ENCODE peak calls at places on chromosomes 7 and 10, in five cellular contexts. E, D, C, S and A are unnamed samples.

GRCh38 chr10:60222060-60222459 is 167.6 kb downstream of the ANK3 start:
- DNase-seq in E (no peak), D (no peak), C (no peak), S (no peak), A (no peak)

GRCh38 chr10:61471491-61471890 is 18.3 kb upstream of the TMEM26 start:
- DNase-seq in E (no peak), D (no peak), S (no peak), C (no peak), A (no peak)

GRCh38 chr10:108902491-108903250 is 1020.6 kb downstream of the XPNPEP1 start:
- DNase-seq in S (no peak), E (no peak), D (no peak), C (no peak), A (no peak)

GRCh38 chr10:85624511-85624910 is 742.1 kb downstream of the GRID1 start:
- DNase-seq in C (no peak), D (no peak), E (no peak), S (no peak), A (no peak)

GRCh38 chr10:78434886-78435285 is 401.2 kb downstream of the RPS24 start:
- DNase-seq in E (no peak), S (no peak), D (no peak), C (peak), A (no peak)

GRCh38 chr10:113985342-113985844 is 58.3 kb upstream of the ADRB1 start:
- DNase-seq in S (no peak), D (no peak), E (no peak), C (no peak), A (no peak)

GRCh38 chr10:104330168-104331117 is 7.8 kb downstream of the ITPRIP start:
- DNase-seq in E (no peak), S (peak), D (peak), C (peak), A (peak)

GRCh38 chr7:131557521-131558385 is 1.3 kb upstream of the PODXL start:
- DNase-seq in C (peak), S (peak), D (no peak), E (peak), A (no peak)

GRCh38 chr10:79292789-79293746 is 54.2 kb upstream of the PPIF start:
- DNase-seq in S (no peak), E (peak), C (no peak), D (no peak), A (no peak)

GRCh38 chr10:61866700-61867368 is 34.7 kb upstream of the ARID5B start:
- DNase-seq in D (no peak), C (no peak), S (no peak), E (no peak), A (no peak)

GRCh38 chr10:71440506-71441035 is 43.9 kb downstream of the CDH23 start:
- DNase-seq in S (no peak), E (no peak), C (no peak), D (no peak), A (no peak)

GRCh38 chr7:15306286-15306685 is 255.5 kb downstream of the AGMO start:
- DNase-seq in C (no peak), D (no peak), S (no peak), E (no peak), A (no peak)

GRCh38 chr10:7953447-7953846 is 101.0 kb upstream of the GATA3 start:
- DNase-seq in E (no peak), D (no peak), S (no peak), C (no peak), A (no peak)

GRCh38 chr10:114956466-114956865 is 18.5 kb downstream of the TRUB1 start:
- DNase-seq in D (no peak), E (no peak), S (no peak), C (no peak), A (no peak)

GRCh38 chr7:1567082-1567771 is 2.6 kb downstream of the PSMG3 start:
- DNase-seq in C (no peak), E (peak), S (peak), D (peak), A (peak)

GRCh38 chr10:7122561-7122960 is 288.3 kb downstream of the SFMBT2 start:
- DNase-seq in D (no peak), S (no peak), E (no peak), C (no peak), A (no peak)

GRCh38 chr10:26318672-26319071 is 102.1 kb downstream of the GAD2 start:
- DNase-seq in D (no peak), C (no peak), E (peak), S (no peak), A (no peak)

GRCh38 chr10:107671968-107672367 is 507.5 kb upstream of the SORCS1 start:
- DNase-seq in C (no peak), D (no peak), E (no peak), S (no peak), A (no peak)

GRCh38 chr10:72335394-72336258 is 19.1 kb downstream of the DNAJB12 start:
- DNase-seq in D (no peak), S (peak), C (peak), E (peak), A (peak)

GRCh38 chr7:409344-410281 is 110.0 kb downstream of the PDGFA start:
- DNase-seq in D (no peak), E (no peak), C (no peak), S (no peak), A (no peak)

GRCh38 chr10:127453706-127454105 is 95.4 kb upstream of the NPS start:
- DNase-seq in E (no peak), S (no peak), C (no peak), D (no peak), A (no peak)

GRCh38 chr7:26046878-26047277 is 105.1 kb upstream of the NFE2L3 start:
- DNase-seq in C (no peak), E (no peak), S (no peak), D (no peak), A (no peak)

GRCh38 chr10:49650724-49651034 is 28.8 kb upstream of the C10orf53 start:
- DNase-seq in S (no peak), D (no peak), E (no peak), C (no peak), A (no peak)

GRCh38 chr7:603152-603941 is 83.7 kb upstream of the PDGFA start:
- DNase-seq in C (no peak), S (no peak), E (no peak), D (no peak), A (no peak)

GRCh38 chr7:51636503-51636902 is 319.9 kb upstream of the COBL start:
- DNase-seq in D (no peak), C (no peak), E (no peak), S (no peak), A (no peak)

GRCh38 chr10:78287618-78288017 is 254.0 kb downstream of the RPS24 start:
- DNase-seq in S (no peak), E (no peak), C (no peak), D (no peak), A (no peak)

GRCh38 chr7:100817097-100817496 is 10.2 kb downstream of the EPHB4 start:
- DNase-seq in C (no peak), S (no peak), E (no peak), D (no peak), A (no peak)

GRCh38 chr10:103852856-103853255 is 2.5 kb downstream of the SH3PXD2A start:
- DNase-seq in D (no peak), S (no peak), E (no peak), C (no peak), A (peak)

GRCh38 chr10:90871279-90871760 is 454 bp upstream of the RPP30 start:
- DNase-seq in D (peak), C (peak), E (no peak), S (peak), A (no peak)

GRCh38 chr10:44009891-44010290 is 361.2 kb upstream of the ZNF32 start:
- DNase-seq in D (no peak), C (no peak), S (no peak), E (no peak), A (no peak)

GRCh38 chr7:3229904-3230470 is 71.1 kb upstream of the SDK1 start:
- DNase-seq in E (no peak), S (no peak), C (no peak), D (no peak), A (no peak)

GRCh38 chr7:28183627-28184026 is 3.0 kb upstream of the JAZF1 start:
- DNase-seq in S (no peak), E (no peak), C (no peak), D (no peak), A (no peak)

GRCh38 chr7:135247746-135248471 is 14.3 kb downstream of the STRA8 start:
- DNase-seq in E (no peak), C (no peak), S (no peak), D (no peak), A (no peak)

GRCh38 chr7:24827027-24827426 is 69.8 kb upstream of the GSDME start:
- DNase-seq in D (no peak), E (no peak), S (no peak), C (no peak), A (no peak)
- H3K27ac ChIP-seq in D (peak), E (peak), S (no peak), C (no peak), A (peak)

GRCh38 chr10:117552156-117552620 is 9.6 kb downstream of the EMX2 start:
- DNase-seq in E (no peak), D (no peak), C (no peak), S (no peak), A (no peak)

GRCh38 chr10:117552759-117553158 is 10.2 kb downstream of the EMX2 start:
- DNase-seq in E (no peak), S (no peak), D (no peak), C (no peak), A (no peak)

GRCh38 chr10:117550599-117551321 is 8.2 kb downstream of the EMX2 start:
- DNase-seq in D (no peak), S (no peak), E (no peak), C (no peak), A (no peak)

GRCh38 chr10:117550042-117550441 is 7.5 kb downstream of the EMX2 start:
- DNase-seq in C (no peak), D (no peak), E (no peak), S (no peak), A (no peak)

DNA sequence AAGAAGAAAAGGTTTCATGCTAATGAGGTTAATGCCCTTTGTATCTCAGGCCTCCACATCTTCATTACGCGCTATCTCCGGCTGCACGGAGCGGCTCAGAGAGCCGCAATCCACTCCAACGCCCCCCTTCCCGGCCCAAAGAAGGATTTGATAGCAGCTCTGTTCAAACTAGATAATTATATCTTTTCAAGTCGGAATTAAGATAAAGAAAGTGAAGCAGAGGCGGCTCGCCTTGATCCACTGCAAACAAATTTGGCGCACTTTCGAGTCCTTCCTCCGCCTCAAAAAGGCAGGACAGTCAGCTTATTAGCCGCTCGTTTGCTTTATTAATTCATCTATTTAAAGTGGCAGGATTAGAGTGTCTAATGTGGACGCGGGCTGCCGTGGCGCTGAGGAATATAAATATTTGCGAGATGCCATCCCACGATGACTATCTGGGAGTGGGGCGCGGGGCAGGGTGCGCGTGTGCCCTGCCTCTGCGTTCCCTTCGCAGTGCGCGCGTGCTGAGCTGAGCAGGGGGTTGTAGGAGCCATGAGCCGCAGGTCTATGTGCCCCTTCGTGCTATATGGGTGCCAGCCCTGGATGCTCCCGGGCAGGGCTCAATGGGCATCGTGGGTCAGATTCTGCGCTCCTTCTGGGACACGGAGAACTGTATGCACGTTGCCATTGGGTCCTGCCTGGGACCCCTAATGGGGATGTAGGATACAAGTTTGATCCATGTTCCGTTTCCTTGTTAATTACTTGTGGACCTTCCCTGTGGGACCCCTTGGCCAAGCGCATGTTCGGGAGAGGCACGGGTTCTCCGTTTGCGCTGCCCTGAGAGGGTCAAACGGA is 9.0 kb downstream of the EMX2 start:
- DNase-seq in S (no peak), D (no peak), C (no peak), E (no peak), A (no peak)
- TF ChIP-seq EP300 in S (no peak), D (no peak), C (no peak), E (no peak), A (no peak)

DNA sequence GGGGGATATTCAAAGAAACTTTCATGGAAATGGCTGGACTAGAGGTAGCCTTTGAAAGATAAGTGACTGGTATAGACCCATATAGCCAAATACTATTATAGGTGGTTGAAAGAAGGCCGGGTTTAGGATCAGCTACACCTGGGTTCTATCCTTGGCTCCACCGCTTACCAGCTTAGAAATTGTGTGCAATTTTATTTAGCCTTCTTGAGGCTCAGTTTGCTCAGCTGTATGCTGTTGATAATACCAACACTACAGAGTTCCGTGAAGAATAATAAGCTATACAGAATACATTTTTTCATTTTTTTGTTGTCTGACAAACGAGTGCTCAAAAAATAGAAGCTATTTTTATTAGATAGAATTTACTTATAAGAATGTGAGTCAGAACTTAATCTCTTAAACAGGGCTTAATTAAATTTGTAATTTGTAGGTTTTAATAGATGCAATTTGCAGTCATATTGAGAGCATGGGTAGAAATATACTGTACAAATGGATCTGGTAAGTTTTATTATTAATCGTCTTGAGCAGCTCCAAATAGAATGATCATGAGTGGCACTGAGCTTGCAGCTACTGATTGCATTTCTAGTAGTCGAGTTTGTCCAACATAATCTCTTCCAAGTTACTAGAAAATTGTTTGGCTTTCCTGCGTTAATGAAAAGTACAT is 164.3 kb upstream of the PHYHIPL start:
- DNase-seq in D (no peak), C (no peak), S (no peak), E (no peak), A (no peak)
- H3K27ac ChIP-seq in D (no peak), C (no peak), S (no peak), E (no peak), A (no peak)

GRCh38 chr10:11687779-11688447 is 54.3 kb upstream of the ECHDC3 start:
- DNase-seq in D (no peak), C (no peak), E (peak), S (peak), A (no peak)

GRCh38 chr10:11683529-11684320 is 58.5 kb upstream of the ECHDC3 start:
- DNase-seq in E (no peak), C (no peak), D (no peak), S (peak), A (no peak)

GRCh38 chr10:11687357-11687771 is 54.8 kb upstream of the ECHDC3 start:
- DNase-seq in C (no peak), D (no peak), S (no peak), E (no peak), A (no peak)

GRCh38 chr10:11684717-11685645 is 57.2 kb upstream of the ECHDC3 start:
- DNase-seq in S (peak), C (peak), E (peak), D (peak), A (peak)

DNA sequence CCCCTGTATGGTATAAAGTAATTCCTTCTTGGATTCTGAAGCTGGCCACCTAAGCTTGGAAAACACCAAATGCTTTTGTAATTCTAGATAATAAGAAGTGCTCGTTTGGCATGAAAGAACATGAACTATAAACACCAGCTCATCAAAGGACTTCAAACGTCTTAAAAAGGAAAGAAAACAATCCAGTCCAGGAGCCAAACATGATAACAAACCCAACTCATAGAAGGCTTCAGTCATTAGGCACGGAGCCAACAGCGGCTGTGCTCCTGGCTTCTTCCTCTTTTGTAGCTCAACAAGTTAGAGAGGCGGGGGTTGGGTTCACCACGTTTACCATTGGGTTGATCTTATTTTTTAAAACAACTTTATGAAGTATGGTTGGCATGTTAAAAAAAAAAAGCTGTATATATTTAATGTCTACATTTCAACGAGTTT is 56.4 kb upstream of the ECHDC3 start:
- DNase-seq in E (peak), S (peak), C (peak), D (no peak), A (peak)
- TF ChIP-seq EP300 in E (no peak), S (no peak), C (no peak), D (no peak), A (no peak)

DNA sequence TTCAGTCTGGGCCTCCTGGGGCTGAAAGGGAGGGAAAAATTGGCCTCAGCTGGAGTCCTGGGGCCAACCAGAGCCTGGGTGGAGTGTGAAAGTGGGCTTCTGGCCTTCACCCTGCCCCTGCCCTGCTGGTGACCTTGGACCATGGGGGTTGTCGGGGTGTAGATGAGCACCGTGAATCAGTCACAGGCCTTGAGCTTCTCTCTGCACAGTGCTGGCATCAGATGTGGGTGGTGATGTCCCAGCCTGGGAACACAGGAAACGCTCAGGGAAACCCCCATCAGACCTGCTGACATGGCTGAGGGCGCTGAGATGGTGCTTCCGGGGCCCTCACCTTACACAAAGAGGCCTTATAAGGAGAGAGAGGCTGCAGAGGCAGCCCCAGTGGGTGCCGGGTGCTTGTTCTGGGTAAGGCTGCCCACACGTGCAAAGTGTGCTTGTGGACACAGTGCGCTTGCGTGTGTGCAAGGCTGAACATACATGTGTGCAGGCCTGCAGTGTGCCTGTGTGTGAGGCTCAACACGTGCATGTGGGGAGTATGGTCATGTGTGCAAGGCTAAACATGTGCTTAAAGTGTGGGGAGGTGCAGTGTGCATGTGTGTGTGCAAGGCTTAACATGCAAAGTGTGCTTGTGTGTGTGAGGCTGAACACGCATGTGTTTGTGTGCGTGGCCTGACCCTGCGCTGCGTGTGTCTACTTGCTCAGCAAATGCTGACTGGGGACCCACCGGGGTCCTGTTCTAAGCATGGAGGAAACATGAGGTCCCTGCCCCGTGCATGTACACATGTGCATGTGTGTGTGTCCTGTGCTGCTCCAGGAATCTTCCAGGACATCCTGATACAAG is 6.5 kb downstream of the ARPC1B start:
- DNase-seq in D (no peak), S (peak), E (peak), C (no peak), A (no peak)
- H3K27ac ChIP-seq in D (peak), S (peak), E (peak), C (no peak), A (peak)

GRCh38 chr7:127755529-127755928 is 103.5 kb downstream of the SND1 start:
- DNase-seq in S (no peak), E (no peak), C (no peak), D (no peak), A (no peak)
- TF ChIP-seq EP300 in S (no peak), E (no peak), C (no peak), D (no peak), A (no peak)

GRCh38 chr10:67602268-67602950 is 93.6 kb downstream of the CTNNA3 start:
- DNase-seq in C (no peak), D (peak), E (no peak), S (no peak), A (no peak)
- H3K27ac ChIP-seq in C (no peak), D (no peak), E (no peak), S (no peak), A (peak)

GRCh38 chr10:31888442-31888841 is 40.2 kb downstream of the ARHGAP12 start:
- DNase-seq in E (no peak), C (no peak), D (no peak), S (no peak), A (no peak)
- TF ChIP-seq EP300 in E (no peak), C (no peak), D (no peak), S (no peak), A (no peak)

GRCh38 chr10:30046476-30046875 is 12.9 kb downstream of the JCAD start:
- DNase-seq in S (no peak), E (no peak), C (no peak), D (no peak), A (no peak)

GRCh38 chr10:30042820-30043219 is 16.6 kb downstream of the JCAD start:
- DNase-seq in E (no peak), D (no peak), S (no peak), C (no peak), A (no peak)

GRCh38 chr10:30045961-30046360 is 13.4 kb downstream of the JCAD start:
- DNase-seq in E (no peak), D (no peak), C (no peak), S (no peak), A (no peak)

GRCh38 chr10:30041394-30042105 is 17.8 kb downstream of the JCAD start:
- DNase-seq in C (no peak), D (no peak), E (no peak), S (no peak), A (no peak)

GRCh38 chr10:30043476-30044270 is 15.7 kb downstream of the JCAD start:
- DNase-seq in E (no peak), D (no peak), C (no peak), S (no peak), A (no peak)
- H3K27ac ChIP-seq in E (no peak), D (no peak), C (no peak), S (no peak), A (no peak)